ENCODE peak calls at places on chromosome 5, in six cellular contexts. One of them, this sample, is unnamed.

GRCh38 chr5:151383011-151383410 is 35.7 kb upstream of the SLC36A2 start:
- DNase-seq in gastrocnemius medialis: peak
- DNase-seq in HepG2: no peak
- DNase-seq in sigmoid colon: no peak
- DNase-seq in uterus: no peak
- DNase-seq in testis: no peak
- DNase-seq in this sample: no peak

GRCh38 chr5:149240354-149240998 is 31.2 kb upstream of the AFAP1L1 start:
- DNase-seq in gastrocnemius medialis: no peak
- DNase-seq in HepG2: no peak
- DNase-seq in sigmoid colon: peak
- DNase-seq in uterus: peak
- DNase-seq in testis: peak
- DNase-seq in this sample: peak

GRCh38 chr5:65229841-65230240 is 251.9 kb downstream of the ADAMTS6 start:
- DNase-seq in gastrocnemius medialis: no peak
- DNase-seq in HepG2: no peak
- DNase-seq in sigmoid colon: no peak
- DNase-seq in uterus: no peak
- DNase-seq in testis: no peak
- DNase-seq in this sample: no peak

GRCh38 chr5:72624641-72625236 is 117.5 kb upstream of the ZNF366 start:
- DNase-seq in gastrocnemius medialis: peak
- DNase-seq in HepG2: no peak
- DNase-seq in sigmoid colon: peak
- DNase-seq in uterus: no peak
- DNase-seq in testis: no peak
- DNase-seq in this sample: no peak

GRCh38 chr5:31291323-31291854 is 97.9 kb downstream of the CDH6 start:
- DNase-seq in gastrocnemius medialis: no peak
- DNase-seq in HepG2: no peak
- DNase-seq in sigmoid colon: no peak
- DNase-seq in uterus: no peak
- DNase-seq in testis: no peak
- DNase-seq in this sample: no peak

GRCh38 chr5:6831678-6832077 is 118.4 kb downstream of the TENT4A start:
- DNase-seq in gastrocnemius medialis: no peak
- DNase-seq in HepG2: no peak
- DNase-seq in sigmoid colon: no peak
- DNase-seq in uterus: no peak
- DNase-seq in testis: no peak
- DNase-seq in this sample: no peak

GRCh38 chr5:171724771-171725609 is 60.6 kb upstream of the SMIM23 start:
- DNase-seq in gastrocnemius medialis: no peak
- DNase-seq in HepG2: no peak
- DNase-seq in sigmoid colon: no peak
- DNase-seq in uterus: no peak
- DNase-seq in testis: no peak
- DNase-seq in this sample: no peak

GRCh38 chr5:158560170-158560569 is 539.5 kb downstream of the EBF1 start:
- DNase-seq in gastrocnemius medialis: no peak
- DNase-seq in HepG2: peak
- DNase-seq in sigmoid colon: no peak
- DNase-seq in uterus: no peak
- DNase-seq in testis: no peak
- DNase-seq in this sample: peak

GRCh38 chr5:34817558-34818351 is 21.2 kb upstream of the TTC23L start:
- DNase-seq in gastrocnemius medialis: no peak
- DNase-seq in HepG2: no peak
- DNase-seq in sigmoid colon: no peak
- DNase-seq in uterus: no peak
- DNase-seq in testis: no peak
- DNase-seq in this sample: no peak

GRCh38 chr5:131538177-131538593 is 96.8 kb downstream of the RAPGEF6 start:
- DNase-seq in gastrocnemius medialis: no peak
- DNase-seq in HepG2: peak
- DNase-seq in sigmoid colon: no peak
- DNase-seq in uterus: no peak
- DNase-seq in testis: no peak
- DNase-seq in this sample: no peak

GRCh38 chr5:76641514-76642120 is 18.4 kb upstream of the F2RL2 start:
- DNase-seq in gastrocnemius medialis: no peak
- DNase-seq in HepG2: peak
- DNase-seq in sigmoid colon: no peak
- DNase-seq in uterus: peak
- DNase-seq in testis: peak
- DNase-seq in this sample: no peak

GRCh38 chr5:55521903-55522302 is 12.9 kb downstream of the PLPP1 start:
- DNase-seq in gastrocnemius medialis: no peak
- DNase-seq in HepG2: no peak
- DNase-seq in sigmoid colon: no peak
- DNase-seq in uterus: no peak
- DNase-seq in testis: no peak
- DNase-seq in this sample: no peak

GRCh38 chr5:52693279-52693678 is 94.4 kb upstream of the ITGA1 start:
- DNase-seq in gastrocnemius medialis: no peak
- DNase-seq in HepG2: peak
- DNase-seq in sigmoid colon: peak
- DNase-seq in uterus: peak
- DNase-seq in testis: peak
- DNase-seq in this sample: peak
- H3K27ac ChIP-seq in gastrocnemius medialis: no peak
- H3K27ac ChIP-seq in HepG2: no peak
- H3K27ac ChIP-seq in sigmoid colon: no peak
- H3K27ac ChIP-seq in uterus: no peak
- H3K27ac ChIP-seq in testis: no peak
- H3K27ac ChIP-seq in this sample: no peak

GRCh38 chr5:82221020-82221419 is 57.1 kb downstream of the RPS23 start:
- DNase-seq in gastrocnemius medialis: no peak
- DNase-seq in HepG2: no peak
- DNase-seq in sigmoid colon: no peak
- DNase-seq in uterus: no peak
- DNase-seq in testis: no peak
- DNase-seq in this sample: no peak

GRCh38 chr5:82222597-82223574 is 55.3 kb downstream of the RPS23 start:
- DNase-seq in gastrocnemius medialis: no peak
- DNase-seq in HepG2: no peak
- DNase-seq in sigmoid colon: no peak
- DNase-seq in uterus: no peak
- DNase-seq in testis: no peak
- DNase-seq in this sample: no peak

GRCh38 chr5:82211855-82212572 is 66.1 kb downstream of the RPS23 start:
- DNase-seq in gastrocnemius medialis: no peak
- DNase-seq in HepG2: no peak
- DNase-seq in sigmoid colon: no peak
- DNase-seq in uterus: no peak
- DNase-seq in testis: no peak
- DNase-seq in this sample: no peak

GRCh38 chr5:82217917-82218316 is 60.2 kb downstream of the RPS23 start:
- DNase-seq in gastrocnemius medialis: no peak
- DNase-seq in HepG2: no peak
- DNase-seq in sigmoid colon: no peak
- DNase-seq in uterus: no peak
- DNase-seq in testis: no peak
- DNase-seq in this sample: no peak
- TF ChIP-seq POLR2A in gastrocnemius medialis: no peak
- TF ChIP-seq POLR2A in HepG2: no peak
- TF ChIP-seq POLR2A in sigmoid colon: no peak
- TF ChIP-seq POLR2A in uterus: no peak
- TF ChIP-seq POLR2A in testis: no peak
- TF ChIP-seq POLR2A in this sample: no peak

GRCh38 chr5:162248107-162248713 is 180.6 kb downstream of the GABRG2 start:
- DNase-seq in gastrocnemius medialis: no peak
- DNase-seq in HepG2: peak
- DNase-seq in sigmoid colon: no peak
- DNase-seq in uterus: no peak
- DNase-seq in testis: peak
- DNase-seq in this sample: no peak
- TF ChIP-seq CTCF in gastrocnemius medialis: no peak
- TF ChIP-seq CTCF in HepG2: peak
- TF ChIP-seq CTCF in sigmoid colon: no peak
- TF ChIP-seq CTCF in uterus: no peak
- TF ChIP-seq CTCF in testis: peak
- TF ChIP-seq CTCF in this sample: no peak

GRCh38 chr5:80757290-80757689 is 102.5 kb upstream of the DHFR start:
- DNase-seq in gastrocnemius medialis: no peak
- DNase-seq in HepG2: no peak
- DNase-seq in sigmoid colon: no peak
- DNase-seq in uterus: no peak
- DNase-seq in testis: no peak
- DNase-seq in this sample: no peak
- H3K27ac ChIP-seq in gastrocnemius medialis: no peak
- H3K27ac ChIP-seq in HepG2: no peak
- H3K27ac ChIP-seq in sigmoid colon: no peak
- H3K27ac ChIP-seq in uterus: no peak
- H3K27ac ChIP-seq in testis: no peak
- H3K27ac ChIP-seq in this sample: peak

GRCh38 chr5:115544371-115545064 is at the start of gene FEM1C:
- DNase-seq in gastrocnemius medialis: peak
- DNase-seq in HepG2: peak
- DNase-seq in sigmoid colon: peak
- DNase-seq in uterus: peak
- DNase-seq in testis: peak
- DNase-seq in this sample: peak
- TF ChIP-seq POLR2A in gastrocnemius medialis: peak
- TF ChIP-seq POLR2A in HepG2: peak
- TF ChIP-seq POLR2A in sigmoid colon: peak
- TF ChIP-seq POLR2A in uterus: peak
- TF ChIP-seq POLR2A in testis: peak
- TF ChIP-seq POLR2A in this sample: peak

DNA sequence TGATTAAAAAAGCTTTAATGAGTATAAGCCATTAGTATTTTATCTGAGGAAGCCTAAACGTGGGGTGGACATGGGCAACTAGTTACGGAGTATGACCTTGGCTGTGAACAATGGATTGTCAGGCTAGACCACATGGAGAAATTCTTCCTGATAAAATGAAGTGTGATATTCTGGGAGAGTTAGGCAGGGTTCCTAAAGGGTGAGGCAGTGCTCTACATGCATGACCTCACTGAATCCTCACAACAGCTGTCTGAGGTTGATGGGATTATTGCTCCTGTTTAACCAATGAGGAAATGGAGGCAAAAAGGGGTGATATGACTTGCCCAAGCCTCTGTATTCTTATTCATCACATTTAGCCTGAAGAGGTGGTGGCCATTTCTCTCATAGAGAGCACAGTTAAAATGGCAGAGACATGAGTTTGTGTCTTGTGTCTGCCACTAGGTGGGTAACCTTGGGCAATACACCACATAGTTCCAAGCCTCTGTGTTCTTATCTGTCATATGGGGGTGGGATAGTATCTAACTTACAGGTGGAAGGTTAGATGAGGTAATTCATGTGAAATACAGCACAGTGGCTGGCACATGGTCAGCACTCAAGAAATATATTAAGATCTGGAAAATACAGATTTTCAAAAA is 96.1 kb upstream of the NR3C1 start:
- DNase-seq in gastrocnemius medialis: no peak
- DNase-seq in HepG2: no peak
- DNase-seq in sigmoid colon: no peak
- DNase-seq in uterus: no peak
- DNase-seq in testis: no peak
- DNase-seq in this sample: no peak
- TF ChIP-seq CTCF in gastrocnemius medialis: no peak
- TF ChIP-seq CTCF in HepG2: no peak
- TF ChIP-seq CTCF in sigmoid colon: no peak
- TF ChIP-seq CTCF in uterus: no peak
- TF ChIP-seq CTCF in testis: no peak
- TF ChIP-seq CTCF in this sample: no peak

GRCh38 chr5:23482642-23483041 is 24.8 kb upstream of the PRDM9 start:
- DNase-seq in gastrocnemius medialis: no peak
- DNase-seq in HepG2: no peak
- DNase-seq in sigmoid colon: no peak
- DNase-seq in uterus: no peak
- DNase-seq in testis: no peak
- DNase-seq in this sample: no peak

GRCh38 chr5:23484094-23484493 is 23.3 kb upstream of the PRDM9 start:
- DNase-seq in gastrocnemius medialis: no peak
- DNase-seq in HepG2: no peak
- DNase-seq in sigmoid colon: no peak
- DNase-seq in uterus: no peak
- DNase-seq in testis: no peak
- DNase-seq in this sample: no peak

GRCh38 chr5:23483090-23483489 is 24.3 kb upstream of the PRDM9 start:
- DNase-seq in gastrocnemius medialis: no peak
- DNase-seq in HepG2: no peak
- DNase-seq in sigmoid colon: no peak
- DNase-seq in uterus: no peak
- DNase-seq in testis: no peak
- DNase-seq in this sample: no peak
- H3K27ac ChIP-seq in gastrocnemius medialis: no peak
- H3K27ac ChIP-seq in HepG2: no peak
- H3K27ac ChIP-seq in sigmoid colon: no peak
- H3K27ac ChIP-seq in uterus: no peak
- H3K27ac ChIP-seq in testis: no peak
- H3K27ac ChIP-seq in this sample: no peak

DNA sequence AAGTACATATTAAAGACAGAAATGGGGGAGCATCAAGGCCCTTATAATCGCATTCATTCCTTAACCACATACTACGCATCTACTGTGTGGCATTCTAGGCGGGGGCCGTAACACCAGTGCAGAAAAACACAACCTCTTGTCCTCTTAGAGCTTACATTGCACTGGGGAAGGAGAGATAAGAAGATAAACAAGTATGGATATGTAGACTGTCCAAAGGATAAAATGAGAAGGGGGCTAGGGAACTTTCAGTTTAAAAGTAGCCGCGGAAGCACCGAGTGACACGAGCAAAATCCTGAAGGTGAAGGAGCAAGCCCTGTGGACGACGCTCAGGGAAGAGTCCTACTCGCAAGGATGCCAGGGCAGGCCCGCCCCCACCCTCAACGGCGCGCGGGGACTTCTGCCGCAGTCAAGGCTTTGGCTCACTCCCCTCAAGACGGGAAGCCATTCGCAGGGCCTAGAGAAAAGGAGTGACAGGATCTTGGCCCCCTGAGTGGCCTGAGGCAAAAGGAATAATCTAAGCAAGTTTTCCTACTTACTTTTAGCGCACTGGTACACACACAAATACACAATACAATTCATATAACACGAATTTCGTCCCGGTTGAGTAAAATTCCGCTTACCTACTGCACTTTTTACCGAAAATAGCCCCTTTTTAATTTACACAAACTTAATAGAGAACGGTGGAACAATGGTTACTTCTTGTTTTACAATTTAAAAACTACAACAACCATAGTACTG is 1.3 kb upstream of the NIPBL start:
- DNase-seq in gastrocnemius medialis: peak
- DNase-seq in HepG2: peak
- DNase-seq in sigmoid colon: peak
- DNase-seq in uterus: peak
- DNase-seq in testis: peak
- DNase-seq in this sample: peak
- TF ChIP-seq POLR2A in gastrocnemius medialis: no peak
- TF ChIP-seq POLR2A in HepG2: no peak
- TF ChIP-seq POLR2A in sigmoid colon: no peak
- TF ChIP-seq POLR2A in uterus: no peak
- TF ChIP-seq POLR2A in testis: no peak
- TF ChIP-seq POLR2A in this sample: no peak